ENCODE peak calls at places on chromosomes 11 and 22, in nine cellular contexts. One of them, this sample, is unnamed.

GRCh38 chr11:113778111-113778910 is 1.3 kb upstream of the CLDN25 start:
- DNase-seq in Peyer's patch: no peak
- DNase-seq in brain microvascular endothelial cell: peak
- DNase-seq in IMR-90: peak
- DNase-seq in thoracic aorta: no peak
- DNase-seq in choroid plexus epithelial cell: peak
- DNase-seq in Calu3: peak
- DNase-seq in bronchial epithelial cell: peak
- DNase-seq in HFF-Myc: no peak
- DNase-seq in this sample: no peak

GRCh38 chr11:106156290-106156937 is 79.0 kb downstream of the AASDHPPT start:
- DNase-seq in Peyer's patch: no peak
- DNase-seq in brain microvascular endothelial cell: peak
- DNase-seq in IMR-90: peak
- DNase-seq in thoracic aorta: no peak
- DNase-seq in choroid plexus epithelial cell: peak
- DNase-seq in Calu3: peak
- DNase-seq in bronchial epithelial cell: peak
- DNase-seq in HFF-Myc: peak
- DNase-seq in this sample: no peak

GRCh38 chr11:15158351-15159015 is 43.8 kb downstream of the INSC start:
- DNase-seq in Peyer's patch: no peak
- DNase-seq in brain microvascular endothelial cell: peak
- DNase-seq in IMR-90: peak
- DNase-seq in thoracic aorta: no peak
- DNase-seq in choroid plexus epithelial cell: peak
- DNase-seq in Calu3: no peak
- DNase-seq in bronchial epithelial cell: peak
- DNase-seq in HFF-Myc: peak
- DNase-seq in this sample: no peak

GRCh38 chr11:16186680-16187079 is 169.7 kb downstream of the SOX6 start:
- DNase-seq in Peyer's patch: no peak
- DNase-seq in brain microvascular endothelial cell: no peak
- DNase-seq in IMR-90: no peak
- DNase-seq in thoracic aorta: no peak
- DNase-seq in choroid plexus epithelial cell: no peak
- DNase-seq in Calu3: no peak
- DNase-seq in bronchial epithelial cell: no peak
- DNase-seq in HFF-Myc: no peak
- DNase-seq in this sample: no peak

GRCh38 chr22:38246692-38247091 is 26.1 kb downstream of the TMEM184B start:
- DNase-seq in Peyer's patch: no peak
- DNase-seq in brain microvascular endothelial cell: no peak
- DNase-seq in IMR-90: no peak
- DNase-seq in thoracic aorta: peak
- DNase-seq in choroid plexus epithelial cell: no peak
- DNase-seq in Calu3: no peak
- DNase-seq in bronchial epithelial cell: no peak
- DNase-seq in HFF-Myc: no peak
- DNase-seq in this sample: no peak

GRCh38 chr11:91133361-91133760 is 910.5 kb upstream of the CHORDC1 start:
- DNase-seq in Peyer's patch: no peak
- DNase-seq in brain microvascular endothelial cell: no peak
- DNase-seq in IMR-90: peak
- DNase-seq in thoracic aorta: no peak
- DNase-seq in choroid plexus epithelial cell: peak
- DNase-seq in Calu3: no peak
- DNase-seq in bronchial epithelial cell: no peak
- DNase-seq in HFF-Myc: no peak
- DNase-seq in this sample: no peak

GRCh38 chr11:78654866-78655265 is 80.2 kb upstream of the NARS2 start:
- DNase-seq in Peyer's patch: no peak
- DNase-seq in brain microvascular endothelial cell: no peak
- DNase-seq in IMR-90: no peak
- DNase-seq in thoracic aorta: no peak
- DNase-seq in choroid plexus epithelial cell: no peak
- DNase-seq in Calu3: no peak
- DNase-seq in bronchial epithelial cell: no peak
- DNase-seq in HFF-Myc: no peak
- DNase-seq in this sample: no peak

GRCh38 chr11:43507171-43507570 is 148.5 kb downstream of the TTC17 start:
- DNase-seq in Peyer's patch: no peak
- DNase-seq in brain microvascular endothelial cell: no peak
- DNase-seq in IMR-90: no peak
- DNase-seq in thoracic aorta: no peak
- DNase-seq in choroid plexus epithelial cell: no peak
- DNase-seq in Calu3: no peak
- DNase-seq in bronchial epithelial cell: no peak
- DNase-seq in HFF-Myc: no peak
- DNase-seq in this sample: no peak

GRCh38 chr11:123187670-123188507 is 7.2 kb downstream of the CLMP start:
- DNase-seq in Peyer's patch: no peak
- DNase-seq in brain microvascular endothelial cell: peak
- DNase-seq in IMR-90: peak
- DNase-seq in thoracic aorta: no peak
- DNase-seq in choroid plexus epithelial cell: peak
- DNase-seq in Calu3: no peak
- DNase-seq in bronchial epithelial cell: no peak
- DNase-seq in HFF-Myc: no peak
- DNase-seq in this sample: no peak

GRCh38 chr11:798093-798713 is at the start of gene SLC25A22:
- DNase-seq in Peyer's patch: peak
- DNase-seq in brain microvascular endothelial cell: peak
- DNase-seq in IMR-90: peak
- DNase-seq in thoracic aorta: no peak
- DNase-seq in choroid plexus epithelial cell: peak
- DNase-seq in Calu3: peak
- DNase-seq in bronchial epithelial cell: peak
- DNase-seq in HFF-Myc: no peak
- DNase-seq in this sample: peak

GRCh38 chr11:76783901-76784813 is 1.0 kb downstream of the TSKU start:
- DNase-seq in Peyer's patch: no peak
- DNase-seq in brain microvascular endothelial cell: peak
- DNase-seq in IMR-90: peak
- DNase-seq in thoracic aorta: no peak
- DNase-seq in choroid plexus epithelial cell: peak
- DNase-seq in Calu3: peak
- DNase-seq in bronchial epithelial cell: peak
- DNase-seq in HFF-Myc: no peak
- DNase-seq in this sample: peak

GRCh38 chr11:78822931-78823423 is 248.3 kb upstream of the NARS2 start:
- DNase-seq in Peyer's patch: no peak
- DNase-seq in brain microvascular endothelial cell: no peak
- DNase-seq in IMR-90: no peak
- DNase-seq in thoracic aorta: no peak
- DNase-seq in choroid plexus epithelial cell: no peak
- DNase-seq in Calu3: no peak
- DNase-seq in bronchial epithelial cell: no peak
- DNase-seq in HFF-Myc: no peak
- DNase-seq in this sample: no peak

GRCh38 chr22:39209756-39210155 is 35.0 kb downstream of the PDGFB start:
- DNase-seq in Peyer's patch: no peak
- DNase-seq in brain microvascular endothelial cell: no peak
- DNase-seq in IMR-90: no peak
- DNase-seq in thoracic aorta: no peak
- DNase-seq in choroid plexus epithelial cell: no peak
- DNase-seq in Calu3: no peak
- DNase-seq in bronchial epithelial cell: no peak
- DNase-seq in HFF-Myc: no peak
- DNase-seq in this sample: no peak

GRCh38 chr22:20436309-20437252 is 1.0 kb downstream of the SCARF2 start:
- DNase-seq in Peyer's patch: no peak
- DNase-seq in brain microvascular endothelial cell: no peak
- DNase-seq in IMR-90: peak
- DNase-seq in thoracic aorta: no peak
- DNase-seq in choroid plexus epithelial cell: peak
- DNase-seq in Calu3: no peak
- DNase-seq in bronchial epithelial cell: no peak
- DNase-seq in HFF-Myc: no peak
- DNase-seq in this sample: peak

GRCh38 chr11:126893796-126894195 is 106.8 kb downstream of the KIRREL3 start:
- DNase-seq in Peyer's patch: no peak
- DNase-seq in brain microvascular endothelial cell: no peak
- DNase-seq in IMR-90: no peak
- DNase-seq in thoracic aorta: no peak
- DNase-seq in choroid plexus epithelial cell: no peak
- DNase-seq in Calu3: no peak
- DNase-seq in bronchial epithelial cell: no peak
- DNase-seq in HFF-Myc: no peak
- DNase-seq in this sample: no peak

GRCh38 chr11:63670738-63671321 is 346 bp downstream of the ATL3 start:
- DNase-seq in Peyer's patch: peak
- DNase-seq in brain microvascular endothelial cell: no peak
- DNase-seq in IMR-90: no peak
- DNase-seq in thoracic aorta: no peak
- DNase-seq in choroid plexus epithelial cell: no peak
- DNase-seq in Calu3: peak
- DNase-seq in bronchial epithelial cell: no peak
- DNase-seq in HFF-Myc: no peak
- DNase-seq in this sample: peak

GRCh38 chr11:126512741-126513715 is 157.5 kb downstream of the ST3GAL4 start:
- DNase-seq in Peyer's patch: no peak
- DNase-seq in brain microvascular endothelial cell: no peak
- DNase-seq in IMR-90: no peak
- DNase-seq in thoracic aorta: no peak
- DNase-seq in choroid plexus epithelial cell: no peak
- DNase-seq in Calu3: no peak
- DNase-seq in bronchial epithelial cell: no peak
- DNase-seq in HFF-Myc: no peak
- DNase-seq in this sample: no peak

GRCh38 chr11:88538088-88538487 is 200.6 kb upstream of the CTSC start:
- DNase-seq in Peyer's patch: no peak
- DNase-seq in brain microvascular endothelial cell: no peak
- DNase-seq in IMR-90: peak
- DNase-seq in thoracic aorta: no peak
- DNase-seq in choroid plexus epithelial cell: peak
- DNase-seq in Calu3: no peak
- DNase-seq in bronchial epithelial cell: peak
- DNase-seq in HFF-Myc: no peak
- DNase-seq in this sample: no peak

GRCh38 chr11:73248526-73249185 is 23.5 kb upstream of the P2RY6 start:
- DNase-seq in Peyer's patch: no peak
- DNase-seq in brain microvascular endothelial cell: no peak
- DNase-seq in IMR-90: no peak
- DNase-seq in thoracic aorta: no peak
- DNase-seq in choroid plexus epithelial cell: no peak
- DNase-seq in Calu3: no peak
- DNase-seq in bronchial epithelial cell: no peak
- DNase-seq in HFF-Myc: no peak
- DNase-seq in this sample: no peak

GRCh38 chr11:12086271-12087074 is 23.9 kb upstream of the MICAL2 start:
- DNase-seq in Peyer's patch: no peak
- DNase-seq in brain microvascular endothelial cell: peak
- DNase-seq in IMR-90: peak
- DNase-seq in thoracic aorta: peak
- DNase-seq in choroid plexus epithelial cell: peak
- DNase-seq in Calu3: peak
- DNase-seq in bronchial epithelial cell: peak
- DNase-seq in HFF-Myc: peak
- DNase-seq in this sample: no peak
- TF ChIP-seq CTCF in Peyer's patch: no peak
- TF ChIP-seq CTCF in brain microvascular endothelial cell: no peak
- TF ChIP-seq CTCF in IMR-90: no peak
- TF ChIP-seq CTCF in thoracic aorta: no peak
- TF ChIP-seq CTCF in choroid plexus epithelial cell: no peak
- TF ChIP-seq CTCF in Calu3: no peak
- TF ChIP-seq CTCF in bronchial epithelial cell: no peak
- TF ChIP-seq CTCF in HFF-Myc: no peak
- TF ChIP-seq CTCF in this sample: no peak

GRCh38 chr11:66068923-66069714 is 953 bp upstream of the PACS1 start:
- DNase-seq in Peyer's patch: peak
- DNase-seq in brain microvascular endothelial cell: peak
- DNase-seq in IMR-90: peak
- DNase-seq in thoracic aorta: peak
- DNase-seq in choroid plexus epithelial cell: peak
- DNase-seq in Calu3: peak
- DNase-seq in bronchial epithelial cell: peak
- DNase-seq in HFF-Myc: no peak
- DNase-seq in this sample: peak
- TF ChIP-seq CTCF in Peyer's patch: no peak
- TF ChIP-seq CTCF in brain microvascular endothelial cell: peak
- TF ChIP-seq CTCF in IMR-90: peak
- TF ChIP-seq CTCF in thoracic aorta: peak
- TF ChIP-seq CTCF in choroid plexus epithelial cell: peak
- TF ChIP-seq CTCF in Calu3: no peak
- TF ChIP-seq CTCF in bronchial epithelial cell: peak
- TF ChIP-seq CTCF in HFF-Myc: no peak
- TF ChIP-seq CTCF in this sample: no peak

GRCh38 chr11:102318469-102318868 is 1.2 kb downstream of the BIRC3 start:
- DNase-seq in Peyer's patch: peak
- DNase-seq in brain microvascular endothelial cell: no peak
- DNase-seq in IMR-90: peak
- DNase-seq in thoracic aorta: no peak
- DNase-seq in choroid plexus epithelial cell: no peak
- DNase-seq in Calu3: peak
- DNase-seq in bronchial epithelial cell: no peak
- DNase-seq in HFF-Myc: no peak
- DNase-seq in this sample: no peak
- TF ChIP-seq CTCF in Peyer's patch: no peak
- TF ChIP-seq CTCF in brain microvascular endothelial cell: no peak
- TF ChIP-seq CTCF in IMR-90: no peak
- TF ChIP-seq CTCF in thoracic aorta: no peak
- TF ChIP-seq CTCF in choroid plexus epithelial cell: no peak
- TF ChIP-seq CTCF in Calu3: no peak
- TF ChIP-seq CTCF in bronchial epithelial cell: no peak
- TF ChIP-seq CTCF in HFF-Myc: no peak
- TF ChIP-seq CTCF in this sample: no peak

GRCh38 chr22:47220752-47221151 is 458.3 kb downstream of the TBC1D22A start:
- DNase-seq in Peyer's patch: no peak
- DNase-seq in brain microvascular endothelial cell: no peak
- DNase-seq in IMR-90: no peak
- DNase-seq in thoracic aorta: no peak
- DNase-seq in choroid plexus epithelial cell: no peak
- DNase-seq in Calu3: no peak
- DNase-seq in bronchial epithelial cell: no peak
- DNase-seq in HFF-Myc: no peak
- DNase-seq in this sample: no peak

GRCh38 chr22:47221840-47222615 is 459.6 kb downstream of the TBC1D22A start:
- DNase-seq in Peyer's patch: peak
- DNase-seq in brain microvascular endothelial cell: no peak
- DNase-seq in IMR-90: no peak
- DNase-seq in thoracic aorta: no peak
- DNase-seq in choroid plexus epithelial cell: no peak
- DNase-seq in Calu3: no peak
- DNase-seq in bronchial epithelial cell: no peak
- DNase-seq in HFF-Myc: no peak
- DNase-seq in this sample: no peak

GRCh38 chr22:47228767-47229166 is 466.3 kb downstream of the TBC1D22A start:
- DNase-seq in Peyer's patch: no peak
- DNase-seq in brain microvascular endothelial cell: no peak
- DNase-seq in IMR-90: no peak
- DNase-seq in thoracic aorta: no peak
- DNase-seq in choroid plexus epithelial cell: no peak
- DNase-seq in Calu3: no peak
- DNase-seq in bronchial epithelial cell: no peak
- DNase-seq in HFF-Myc: no peak
- DNase-seq in this sample: no peak

GRCh38 chr22:47225080-47225930 is 462.9 kb downstream of the TBC1D22A start:
- DNase-seq in Peyer's patch: peak
- DNase-seq in brain microvascular endothelial cell: no peak
- DNase-seq in IMR-90: no peak
- DNase-seq in thoracic aorta: no peak
- DNase-seq in choroid plexus epithelial cell: no peak
- DNase-seq in Calu3: no peak
- DNase-seq in bronchial epithelial cell: no peak
- DNase-seq in HFF-Myc: no peak
- DNase-seq in this sample: peak

GRCh38 chr22:47225931-47226633 is 463.6 kb downstream of the TBC1D22A start:
- DNase-seq in Peyer's patch: peak
- DNase-seq in brain microvascular endothelial cell: no peak
- DNase-seq in IMR-90: no peak
- DNase-seq in thoracic aorta: no peak
- DNase-seq in choroid plexus epithelial cell: no peak
- DNase-seq in Calu3: no peak
- DNase-seq in bronchial epithelial cell: no peak
- DNase-seq in HFF-Myc: no peak
- DNase-seq in this sample: no peak
- TF ChIP-seq CTCF in Peyer's patch: no peak
- TF ChIP-seq CTCF in brain microvascular endothelial cell: no peak
- TF ChIP-seq CTCF in IMR-90: no peak
- TF ChIP-seq CTCF in thoracic aorta: no peak
- TF ChIP-seq CTCF in choroid plexus epithelial cell: no peak
- TF ChIP-seq CTCF in Calu3: no peak
- TF ChIP-seq CTCF in bronchial epithelial cell: no peak
- TF ChIP-seq CTCF in HFF-Myc: no peak
- TF ChIP-seq CTCF in this sample: no peak

This sample was measured in mesothelial cell of epicardium.